ENCODE peak calls at places on chromosomes 16 and 17, in six cellular contexts. One of them, this sample, is unnamed.
A peak's percentile ranks its signal among the peaks of the same experiment; 100 is the strongest.

GRCh38 chr16:17529982-17530760 is 59.4 kb upstream of the XYLT1 start:
- DNase-seq in fibroblast of lung: no peak
- DNase-seq in GM06990: peak; percentile 22
- DNase-seq in gastrocnemius medialis: no peak
- DNase-seq in fibroblast of mammary gland: no peak
- DNase-seq in HFF-Myc: no peak
- DNase-seq in this sample: no peak

GRCh38 chr17:59219370-59219769 is 941 bp upstream of the GDPD1 start:
- DNase-seq in fibroblast of mammary gland: no peak
- DNase-seq in GM06990: no peak
- DNase-seq in fibroblast of lung: no peak
- DNase-seq in gastrocnemius medialis: no peak
- DNase-seq in HFF-Myc: no peak
- DNase-seq in this sample: no peak

GRCh38 chr17:48628641-48629410 is 2.7 kb upstream of the HOXB9 start:
- DNase-seq in fibroblast of lung: no peak
- DNase-seq in fibroblast of mammary gland: no peak
- DNase-seq in HFF-Myc: no peak
- DNase-seq in GM06990: no peak
- DNase-seq in gastrocnemius medialis: no peak
- DNase-seq in this sample: no peak

GRCh38 chr16:1534021-1535020 is 855 bp downstream of the TMEM204 start:
- DNase-seq in fibroblast of lung: no peak
- DNase-seq in fibroblast of mammary gland: peak; percentile 25
- DNase-seq in GM06990: no peak
- DNase-seq in HFF-Myc: no peak
- DNase-seq in gastrocnemius medialis: no peak
- DNase-seq in this sample: no peak

GRCh38 chr17:57774872-57775271 is 29.8 kb upstream of the CCDC182 start:
- DNase-seq in HFF-Myc: no peak
- DNase-seq in fibroblast of lung: no peak
- DNase-seq in GM06990: no peak
- DNase-seq in fibroblast of mammary gland: no peak
- DNase-seq in gastrocnemius medialis: no peak
- DNase-seq in this sample: no peak

GRCh38 chr16:31569360-31569717 is 41.6 kb downstream of the AHSP start:
- DNase-seq in fibroblast of lung: no peak
- DNase-seq in HFF-Myc: no peak
- DNase-seq in gastrocnemius medialis: no peak
- DNase-seq in GM06990: no peak
- DNase-seq in fibroblast of mammary gland: no peak
- DNase-seq in this sample: no peak

GRCh38 chr17:21174719-21175118 is 39.2 kb downstream of the TMEM11 start:
- DNase-seq in gastrocnemius medialis: no peak
- DNase-seq in GM06990: no peak
- DNase-seq in HFF-Myc: peak; percentile 9
- DNase-seq in fibroblast of mammary gland: peak; percentile 28
- DNase-seq in fibroblast of lung: peak; percentile 60
- DNase-seq in this sample: no peak

GRCh38 chr16:86048221-86048620 is 149.3 kb downstream of the IRF8 start:
- DNase-seq in fibroblast of lung: no peak
- DNase-seq in HFF-Myc: no peak
- DNase-seq in fibroblast of mammary gland: no peak
- DNase-seq in gastrocnemius medialis: no peak
- DNase-seq in GM06990: no peak
- DNase-seq in this sample: no peak

DNA sequence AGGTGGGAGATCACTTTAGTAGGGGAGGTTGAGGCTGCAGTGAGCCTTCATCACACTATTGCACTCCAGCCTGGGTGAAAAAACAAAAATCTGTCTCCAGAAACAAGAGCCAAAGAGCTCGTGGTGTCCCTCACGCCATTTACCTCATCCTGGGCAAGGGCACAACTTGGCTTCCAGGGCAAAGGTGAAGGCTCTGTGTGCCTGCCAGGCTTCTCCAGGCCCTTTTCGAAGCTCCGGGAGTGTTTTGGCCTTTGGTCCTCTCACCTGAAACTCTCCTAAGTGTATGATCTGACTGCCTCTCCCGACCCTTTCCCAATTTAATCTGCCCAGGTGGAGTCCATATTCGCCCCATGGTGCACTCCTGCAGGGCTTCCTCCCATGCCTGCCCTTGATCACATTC is 11.6 kb upstream of the CES3 start:
- DNase-seq in HFF-Myc: no peak
- DNase-seq in gastrocnemius medialis: peak; percentile 77
- DNase-seq in fibroblast of lung: no peak
- DNase-seq in GM06990: no peak
- DNase-seq in fibroblast of mammary gland: no peak
- DNase-seq in this sample: no peak
- TF ChIP-seq CTCF in HFF-Myc: no peak
- TF ChIP-seq CTCF in gastrocnemius medialis: no peak
- TF ChIP-seq CTCF in fibroblast of lung: no peak
- TF ChIP-seq CTCF in GM06990: no peak
- TF ChIP-seq CTCF in fibroblast of mammary gland: no peak
- TF ChIP-seq CTCF in this sample: no peak

DNA sequence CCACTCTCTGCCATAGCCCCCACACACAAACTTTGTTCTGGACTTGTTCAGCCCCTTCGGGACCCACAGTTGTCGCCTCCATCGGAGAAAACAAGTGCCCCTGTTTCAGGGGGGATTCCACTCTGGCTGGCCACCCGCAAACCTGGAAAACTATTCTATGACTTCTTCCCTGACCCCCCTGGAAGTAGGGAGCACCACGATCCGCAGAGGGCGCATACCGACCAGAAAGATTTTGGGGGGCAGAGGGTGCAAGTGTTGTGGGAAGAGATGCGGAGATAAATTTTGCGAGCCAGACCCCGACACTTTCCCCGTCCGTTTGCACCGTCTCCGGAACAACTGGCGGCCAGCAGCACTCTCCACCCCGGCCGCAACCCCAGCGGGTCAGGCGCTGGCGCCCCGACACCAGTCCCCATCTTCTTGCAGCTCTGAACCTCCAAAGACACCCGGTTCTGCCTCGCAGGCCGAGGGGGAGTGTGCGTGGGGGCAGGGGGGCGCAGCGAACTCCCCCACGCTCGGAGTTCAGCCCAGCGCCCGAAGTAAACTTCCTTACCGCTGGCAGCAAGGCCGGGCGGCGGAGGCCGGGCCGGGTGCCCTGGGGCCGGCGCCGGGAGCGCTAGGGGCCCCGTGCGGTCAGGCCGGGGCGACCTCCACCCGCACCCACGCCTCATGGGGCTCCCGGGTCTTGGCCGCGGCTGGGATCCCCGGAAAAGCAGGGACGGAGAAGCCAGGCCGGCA is 744 bp downstream of the SALL1 start:
- DNase-seq in fibroblast of mammary gland: no peak
- DNase-seq in GM06990: no peak
- DNase-seq in gastrocnemius medialis: no peak
- DNase-seq in HFF-Myc: no peak
- DNase-seq in fibroblast of lung: peak; percentile 33
- DNase-seq in this sample: no peak
- H3K4me3 ChIP-seq in fibroblast of mammary gland: peak overlapping the region; percentile 81
- H3K4me3 ChIP-seq in GM06990: no peak overlapping the region
- H3K4me3 ChIP-seq in gastrocnemius medialis: peak overlapping the region; percentile 33
- H3K4me3 ChIP-seq in HFF-Myc: peak overlapping the region; percentile 85
- H3K4me3 ChIP-seq in fibroblast of lung: no peak overlapping the region
- H3K4me3 ChIP-seq in this sample: peak overlapping the region; percentile 92

GRCh38 chr16:78729687-78730086 is 630.2 kb downstream of the WWOX start:
- DNase-seq in HFF-Myc: no peak
- DNase-seq in fibroblast of lung: no peak
- DNase-seq in fibroblast of mammary gland: no peak
- DNase-seq in GM06990: no peak
- DNase-seq in gastrocnemius medialis: no peak
- DNase-seq in this sample: no peak
- TF ChIP-seq CTCF in HFF-Myc: no peak
- TF ChIP-seq CTCF in fibroblast of lung: no peak
- TF ChIP-seq CTCF in fibroblast of mammary gland: no peak
- TF ChIP-seq CTCF in GM06990: no peak
- TF ChIP-seq CTCF in gastrocnemius medialis: no peak
- TF ChIP-seq CTCF in this sample: no peak

DNA sequence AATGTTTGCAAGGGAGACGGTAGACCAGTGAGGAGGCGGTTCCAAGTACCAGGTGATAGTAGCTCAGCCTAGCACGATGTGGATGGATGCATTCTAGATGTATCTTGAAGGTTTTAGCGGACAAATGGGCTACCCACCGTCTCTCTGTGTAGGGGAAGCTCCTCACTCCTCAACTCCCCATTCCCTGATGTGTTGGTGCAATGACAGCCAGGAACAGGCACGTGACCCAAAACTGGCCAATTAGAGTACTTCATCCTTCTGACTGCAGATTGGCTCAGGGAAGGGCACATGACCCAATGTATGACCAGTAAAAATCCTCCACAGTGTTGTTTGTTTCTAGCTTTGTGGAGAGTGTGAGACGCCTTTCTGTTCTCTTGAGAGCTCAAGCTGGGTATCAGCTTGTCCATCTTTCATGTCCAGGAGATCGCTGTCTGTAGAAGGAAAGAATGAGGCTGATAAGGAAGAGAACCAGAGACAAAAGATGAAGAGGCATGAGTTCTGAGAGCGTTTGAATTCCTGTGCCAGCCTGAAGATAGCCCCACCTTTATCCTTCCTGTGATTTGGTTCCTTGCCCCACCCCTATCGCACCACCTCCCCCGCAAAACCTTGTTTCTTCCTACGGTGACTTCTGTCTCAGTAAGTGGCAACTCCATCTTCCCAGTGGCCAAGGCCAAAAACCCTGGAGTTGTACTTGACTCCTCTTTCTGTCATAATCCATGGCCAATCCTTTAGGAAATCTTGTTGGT is 2.3 kb upstream of the BORCS6 start:
- DNase-seq in GM06990: peak; percentile 48
- DNase-seq in gastrocnemius medialis: peak; percentile 94
- DNase-seq in fibroblast of mammary gland: peak; percentile 95
- DNase-seq in fibroblast of lung: peak; percentile 87
- DNase-seq in HFF-Myc: peak; percentile 86
- DNase-seq in this sample: no peak
- H3K4me3 ChIP-seq in GM06990: peak overlapping the region; percentile 54
- H3K4me3 ChIP-seq in gastrocnemius medialis: peak overlapping the region; percentile 56
- H3K4me3 ChIP-seq in fibroblast of mammary gland: peak overlapping the region; percentile 41
- H3K4me3 ChIP-seq in fibroblast of lung: peak overlapping the region; percentile 2
- H3K4me3 ChIP-seq in HFF-Myc: peak overlapping the region; percentile 15
- H3K4me3 ChIP-seq in this sample: peak overlapping the region; percentile 19

GRCh38 chr17:70168044-70168978 is 1.0 kb upstream of the KCNJ2 start:
- DNase-seq in gastrocnemius medialis: peak; percentile 76
- DNase-seq in GM06990: peak; percentile 16
- DNase-seq in fibroblast of mammary gland: peak; percentile 67
- DNase-seq in HFF-Myc: peak; percentile 42
- DNase-seq in fibroblast of lung: peak; percentile 77
- DNase-seq in this sample: peak; percentile 21
- TF ChIP-seq CTCF in gastrocnemius medialis: peak; percentile 56
- TF ChIP-seq CTCF in GM06990: peak; percentile 55
- TF ChIP-seq CTCF in fibroblast of mammary gland: peak; percentile 69
- TF ChIP-seq CTCF in HFF-Myc: peak; percentile 69
- TF ChIP-seq CTCF in fibroblast of lung: peak; percentile 87
- TF ChIP-seq CTCF in this sample: peak; percentile 62

GRCh38 chr16:65781363-65781762 is 585.1 kb upstream of the CDH5 start:
- DNase-seq in GM06990: no peak
- DNase-seq in HFF-Myc: no peak
- DNase-seq in gastrocnemius medialis: no peak
- DNase-seq in fibroblast of lung: peak; percentile 61
- DNase-seq in fibroblast of mammary gland: no peak
- DNase-seq in this sample: no peak

GRCh38 chr16:65783709-65784474 is 582.6 kb upstream of the CDH5 start:
- DNase-seq in gastrocnemius medialis: no peak
- DNase-seq in HFF-Myc: no peak
- DNase-seq in GM06990: no peak
- DNase-seq in fibroblast of mammary gland: no peak
- DNase-seq in fibroblast of lung: no peak
- DNase-seq in this sample: no peak

GRCh38 chr16:65781855-65782254 is 584.6 kb upstream of the CDH5 start:
- DNase-seq in gastrocnemius medialis: no peak
- DNase-seq in GM06990: no peak
- DNase-seq in fibroblast of lung: no peak
- DNase-seq in fibroblast of mammary gland: no peak
- DNase-seq in HFF-Myc: no peak
- DNase-seq in this sample: no peak

GRCh38 chr16:65779196-65779595 is 587.3 kb upstream of the CDH5 start:
- DNase-seq in GM06990: no peak
- DNase-seq in HFF-Myc: no peak
- DNase-seq in fibroblast of mammary gland: no peak
- DNase-seq in fibroblast of lung: no peak
- DNase-seq in gastrocnemius medialis: no peak
- DNase-seq in this sample: no peak

GRCh38 chr16:65782537-65783290 is 583.8 kb upstream of the CDH5 start:
- DNase-seq in gastrocnemius medialis: no peak
- DNase-seq in fibroblast of mammary gland: peak; percentile 62
- DNase-seq in HFF-Myc: peak; percentile 61
- DNase-seq in fibroblast of lung: peak; percentile 95
- DNase-seq in GM06990: no peak
- DNase-seq in this sample: peak; percentile 82
- H3K4me3 ChIP-seq in gastrocnemius medialis: no peak overlapping the region
- H3K4me3 ChIP-seq in fibroblast of mammary gland: no peak overlapping the region
- H3K4me3 ChIP-seq in HFF-Myc: no peak overlapping the region
- H3K4me3 ChIP-seq in fibroblast of lung: no peak overlapping the region
- H3K4me3 ChIP-seq in GM06990: no peak overlapping the region
- H3K4me3 ChIP-seq in this sample: no peak overlapping the region